ENCODE peak calls at places on chromosomes 3 and 15, in nine cellular contexts. S is HepG2, L is A549, T is SK-N-SH, W is HCT116, X is H1, O is K562, E is GM12878, F is endothelial cell of umbilical vein. J is an unnamed sample.

GRCh38 chr15:59611277-59612260 is at the start of gene GCNT3:
- DNase-seq in S (peak), T (no peak), W (peak), X (no peak), O (no peak), F (no peak), L (peak), E (no peak), J (peak)

GRCh38 chr3:63333815-63334214 is 55.7 kb downstream of the SYNPR start:
- DNase-seq in F (no peak), X (no peak), E (no peak), L (peak), O (no peak), W (no peak), S (no peak), T (no peak), J (no peak)

GRCh38 chr3:136518102-136518501 is 234.1 kb downstream of the STAG1 start:
- DNase-seq in F (no peak), L (no peak), S (no peak), E (no peak), T (peak), O (no peak), W (no peak), X (no peak), J (no peak)

GRCh38 chr3:54965746-54966145 is 37.9 kb upstream of the LRTM1 start:
- DNase-seq in W (no peak), L (no peak), T (no peak), F (no peak), S (no peak), O (no peak), E (no peak), X (no peak), J (no peak)

GRCh38 chr3:6862880-6863195 is 1.9 kb downstream of the GRM7 start:
- DNase-seq in X (no peak), E (no peak), O (no peak), L (no peak), T (no peak), S (no peak), F (no peak), W (no peak), J (no peak)

GRCh38 chr3:126528419-126528799 is 4.5 kb downstream of the CHST13 start:
- DNase-seq in X (no peak), L (no peak), O (no peak), S (no peak), T (no peak), W (no peak), E (no peak), F (no peak), J (no peak)

GRCh38 chr15:34039506-34040123 is 611 bp upstream of the AVEN start:
- DNase-seq in L (no peak), F (peak), T (peak), W (no peak), S (no peak), X (no peak), O (peak), E (peak), J (peak)

GRCh38 chr3:129827765-129828164 is 65.7 kb downstream of the TMCC1 start:
- DNase-seq in X (no peak), F (no peak), L (no peak), S (no peak), O (no peak), W (no peak), E (peak), T (no peak), J (peak)

GRCh38 chr3:49329201-49329600 is 10.7 kb downstream of the USP4 start:
- DNase-seq in E (no peak), W (no peak), F (no peak), O (no peak), T (no peak), S (no peak), L (no peak), X (no peak), J (no peak)

GRCh38 chr3:49333091-49333490 is 6.8 kb downstream of the USP4 start:
- DNase-seq in O (no peak), X (no peak), W (no peak), T (no peak), F (no peak), L (no peak), E (no peak), S (no peak), J (peak)

GRCh38 chr3:49324768-49325167 is 15.1 kb downstream of the USP4 start:
- DNase-seq in F (no peak), E (no peak), X (no peak), L (no peak), W (no peak), O (no peak), S (no peak), T (no peak), J (no peak)

DNA sequence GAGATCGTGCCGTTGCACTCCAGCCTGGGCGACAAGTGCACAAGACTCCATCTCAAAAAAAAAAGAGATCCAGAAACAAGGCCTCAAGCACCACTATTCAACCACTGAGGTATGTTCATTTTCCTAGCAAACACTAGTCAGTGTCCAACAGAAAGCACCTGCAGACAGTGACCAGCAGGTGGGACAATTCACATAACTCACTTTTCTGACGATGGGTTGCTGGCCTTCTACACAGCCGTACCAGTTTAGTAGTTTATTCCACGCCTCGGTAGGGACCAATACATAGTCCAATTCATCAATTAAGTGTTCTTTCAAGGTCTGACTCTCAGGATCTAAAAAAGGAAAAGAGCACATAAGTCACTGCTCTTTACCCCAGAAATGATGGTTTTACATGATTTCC is 12.4 kb downstream of the USP4 start:
- DNase-seq in S (peak), L (peak), O (peak), T (no peak), X (no peak), F (peak), E (no peak), W (no peak), J (peak)
- TF ChIP-seq MAX in S (no peak), L (no peak), O (no peak), T (no peak), X (no peak), F (no peak), E (no peak), W (no peak), J (no peak)

DNA sequence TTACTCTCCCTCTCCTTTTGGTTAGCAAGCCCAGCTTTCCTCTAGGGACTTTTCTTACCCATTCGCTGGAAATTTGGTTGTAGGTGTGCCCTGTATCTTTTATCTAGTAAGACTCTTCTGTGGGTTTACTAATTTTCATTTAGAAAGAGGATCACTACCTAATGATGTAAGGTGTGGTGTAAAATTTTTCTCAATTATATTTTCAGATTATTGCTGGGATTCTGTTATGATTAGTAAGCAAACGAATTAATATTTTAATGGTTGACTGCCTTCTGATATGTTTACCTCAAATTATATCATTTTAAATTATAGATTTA is 28.5 kb downstream of the PLCL2 start:
- DNase-seq in L (no peak), T (no peak), O (no peak), X (no peak), E (no peak), F (no peak), S (no peak), W (no peak), J (no peak)
- H3K4me3 ChIP-seq in L (no peak), T (no peak), O (no peak), X (no peak), E (peak), F (no peak), S (no peak), W (no peak), J (no peak)

GRCh38 chr3:117921908-117922456 is 1112.7 kb downstream of the IGSF11 start:
- DNase-seq in X (no peak), T (no peak), S (no peak), L (no peak), F (no peak), O (no peak), E (no peak), W (no peak), J (no peak)
- TF ChIP-seq MAX in X (no peak), T (no peak), S (no peak), L (no peak), F (no peak), O (no peak), E (no peak), W (no peak), J (no peak)

DNA sequence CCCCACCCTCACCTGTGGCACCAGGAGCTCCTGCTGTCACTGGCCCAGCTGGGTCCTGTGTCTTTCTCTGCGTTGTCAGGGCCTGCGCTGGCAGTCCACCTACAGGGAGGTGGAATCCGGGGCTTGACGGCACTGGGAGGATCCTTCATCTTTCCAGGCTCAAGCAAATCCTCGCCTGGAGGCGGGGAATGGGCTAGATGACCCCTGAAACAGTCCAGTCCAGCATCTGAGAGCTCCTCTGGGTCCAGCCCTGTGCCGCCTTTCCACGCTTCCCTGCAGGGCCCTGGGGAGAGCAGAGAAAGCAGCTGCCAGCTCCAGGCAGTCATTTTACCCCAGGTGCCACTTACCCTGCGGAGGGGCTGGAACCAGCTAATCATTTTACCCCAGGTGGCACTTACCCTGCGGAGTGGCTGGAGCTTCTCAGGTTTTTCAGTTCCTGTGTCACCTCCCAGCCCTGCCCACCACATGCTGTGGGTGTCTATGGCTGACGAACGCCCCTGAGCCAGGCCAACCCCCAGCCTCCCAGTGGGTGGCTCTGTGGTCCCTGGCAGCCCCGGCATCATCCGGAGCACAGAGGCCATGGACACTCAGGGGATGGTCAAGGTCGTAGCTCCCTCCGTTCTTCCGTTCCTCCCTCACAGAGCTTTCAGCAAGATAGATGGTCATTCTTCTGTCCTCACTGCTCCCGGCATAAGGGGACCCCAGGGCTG is 17.9 kb upstream of the ADIPOQ start:
- DNase-seq in X (peak), L (no peak), F (no peak), T (no peak), S (no peak), E (no peak), O (no peak), W (no peak), J (no peak)
- H3K4me3 ChIP-seq in X (peak), L (no peak), F (no peak), T (no peak), S (peak), E (no peak), O (no peak), W (no peak), J (no peak)

DNA sequence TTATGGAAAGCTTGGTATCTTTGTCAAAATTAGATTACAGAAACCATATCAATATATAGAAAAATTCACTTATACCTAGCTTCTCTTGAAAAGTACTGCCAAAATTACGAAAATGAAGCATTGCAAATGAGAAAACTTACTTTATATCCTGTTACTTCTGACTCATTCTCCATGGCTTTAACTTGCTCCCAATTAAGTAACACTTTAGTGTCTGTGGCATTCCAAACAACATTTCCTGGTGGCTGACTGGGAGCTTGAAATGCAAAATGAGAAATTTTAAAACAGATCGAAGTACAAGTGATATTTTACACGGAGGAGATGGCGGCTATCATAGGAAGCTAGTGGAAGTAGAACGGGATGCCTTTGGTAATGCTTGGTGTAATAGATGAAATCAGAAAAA is 347.3 kb downstream of the CNTN3 start:
- DNase-seq in F (no peak), T (no peak), W (no peak), S (no peak), X (no peak), O (no peak), E (no peak), L (no peak), J (no peak)
- TF ChIP-seq MAX in F (no peak), T (no peak), W (no peak), S (no peak), X (no peak), O (no peak), E (no peak), L (no peak), J (no peak)

DNA sequence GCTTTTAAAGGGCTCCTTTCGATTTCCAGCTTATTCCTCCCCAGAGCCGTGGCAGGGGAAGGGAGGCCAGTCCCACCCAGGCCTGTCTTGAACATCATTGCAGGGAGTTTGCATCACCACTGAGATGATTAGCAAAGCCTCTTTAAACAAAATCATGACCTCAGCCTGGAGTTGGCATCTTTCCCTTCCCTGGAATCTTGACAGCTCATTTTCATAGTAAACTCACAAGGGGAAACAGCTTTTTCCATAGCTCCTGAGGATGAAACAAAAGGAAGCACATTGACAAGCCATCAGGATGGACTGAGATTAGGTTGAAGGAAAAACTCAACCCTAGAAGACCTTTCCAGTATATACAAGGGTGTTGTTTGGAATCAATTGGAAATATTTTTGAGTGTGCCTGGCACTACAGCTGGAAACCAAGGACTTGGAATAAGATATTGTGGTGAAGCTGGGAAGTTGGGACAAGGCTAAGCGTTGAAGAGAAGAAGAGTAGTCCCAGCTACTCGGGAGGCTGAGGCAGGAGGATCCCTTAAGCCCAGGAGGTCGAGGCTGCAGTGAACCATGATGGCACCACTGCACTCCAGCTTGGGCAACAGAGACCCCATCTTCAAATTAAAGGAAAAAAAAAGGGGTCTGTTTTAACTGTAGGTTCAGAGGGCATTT is 3.1 kb upstream of the LARP6 start:
- DNase-seq in S (no peak), E (no peak), T (no peak), W (peak), F (peak), X (no peak), L (peak), O (no peak), J (no peak)
- H3K4me3 ChIP-seq in S (no peak), E (no peak), T (peak), W (no peak), F (no peak), X (no peak), L (no peak), O (no peak), J (no peak)